ENCODE peak calls at places on chromosomes 16 and 17, in nine cellular contexts. M, S, J, W, C, R, L, P and U are unnamed samples.

GRCh38 chr17:39141294-39141693 is 10.1 kb downstream of the PLXDC1 start:
- DNase-seq in W (no peak), J (no peak), P (no peak), L (no peak), C (no peak), S (no peak), M (no peak), R (no peak), U (no peak)

GRCh38 chr17:17466511-17466910 is 10.3 kb upstream of the MED9 start:
- DNase-seq in P (no peak), W (no peak), C (no peak), S (no peak), R (no peak), M (no peak), L (no peak), J (no peak), U (no peak)

GRCh38 chr16:26765087-26765486 is 301.6 kb upstream of the C16orf82 start:
- DNase-seq in R (no peak), J (no peak), L (no peak), W (no peak), P (no peak), M (no peak), C (no peak), S (no peak), U (no peak)

GRCh38 chr16:74949309-74949708 is 35.6 kb downstream of the WDR59 start:
- DNase-seq in C (no peak), S (no peak), P (no peak), R (no peak), W (no peak), L (no peak), M (no peak), J (no peak), U (no peak)

GRCh38 chr17:74677558-74678466 is 34.9 kb downstream of the CD300LF start:
- DNase-seq in R (no peak), L (no peak), M (no peak), C (no peak), P (no peak), S (no peak), J (no peak), W (no peak), U (peak)

GRCh38 chr16:26856271-26856670 is 210.5 kb upstream of the C16orf82 start:
- DNase-seq in R (no peak), C (no peak), S (no peak), W (no peak), M (no peak), L (no peak), P (no peak), J (no peak), U (no peak)

GRCh38 chr17:29115906-29116651 is 64.1 kb downstream of the MYO18A start:
- DNase-seq in M (no peak), W (peak), R (no peak), P (no peak), L (no peak), J (peak), C (no peak), S (peak), U (no peak)

GRCh38 chr16:84024854-84025253 is 17.7 kb downstream of the SLC38A8 start:
- DNase-seq in S (no peak), P (no peak), J (no peak), C (no peak), L (no peak), W (peak), M (no peak), R (no peak), U (no peak)

GRCh38 chr17:21680366-21680765 is 12.0 kb upstream of the KCNJ18 start:
- DNase-seq in L (no peak), J (no peak), W (no peak), R (no peak), S (no peak), M (no peak), P (no peak), C (no peak), U (no peak)

GRCh38 chr16:30775381-30776099 is 11.5 kb downstream of the ZNF629 start:
- DNase-seq in W (peak), M (peak), C (peak), J (peak), S (peak), L (peak), R (peak), P (peak), U (peak)

GRCh38 chr17:38868095-38868967 is 1.5 kb upstream of the LASP1 start:
- DNase-seq in J (peak), W (peak), S (no peak), L (no peak), C (no peak), M (no peak), R (no peak), P (no peak), U (peak)

GRCh38 chr16:2038359-2039285 is 9.0 kb downstream of the NTHL1 start:
- DNase-seq in J (no peak), M (no peak), P (no peak), R (no peak), S (no peak), L (no peak), W (no peak), C (no peak), U (no peak)

GRCh38 chr17:57853695-57854094 is 3.9 kb upstream of the MRPS23 start:
- DNase-seq in C (no peak), P (peak), L (no peak), M (no peak), S (no peak), J (no peak), W (no peak), R (no peak), U (peak)

GRCh38 chr16:17408955-17409441 is 61.8 kb downstream of the XYLT1 start:
- DNase-seq in S (no peak), M (no peak), J (no peak), R (no peak), C (no peak), P (no peak), L (no peak), W (no peak), U (no peak)

GRCh38 chr17:46976626-46977270 is 2.3 kb downstream of the RPRML start:
- DNase-seq in R (no peak), W (no peak), J (no peak), L (no peak), M (no peak), C (no peak), S (no peak), P (no peak), U (no peak)

GRCh38 chr17:77863814-77864161 is 94.7 kb upstream of the TNRC6C start:
- DNase-seq in J (no peak), R (no peak), L (no peak), C (no peak), W (no peak), S (no peak), P (no peak), M (no peak), U (peak)

GRCh38 chr16:75254359-75254837 is 3.0 kb upstream of the BCAR1 start:
- DNase-seq in M (no peak), R (no peak), L (no peak), C (no peak), S (no peak), J (no peak), P (no peak), W (peak), U (peak)